ENCODE peak calls at places on chromosomes 11 and 22, in eight cellular contexts. One of them, this sample, is unnamed.

GRCh38 chr11:70578371-70578770 is 180.0 kb downstream of the CTTN start:
- DNase-seq in HFFc6: no peak
- DNase-seq in globus pallidus: no peak
- DNase-seq in HEK293T: no peak
- DNase-seq in cardiac fibroblast: no peak
- DNase-seq in fibroblast of the aortic adventitia: no peak
- DNase-seq in IMR-90: no peak
- DNase-seq in esophagus squamous epithelium: no peak
- DNase-seq in this sample: no peak

GRCh38 chr22:36562261-36562835 is 33.4 kb upstream of the EIF3D start:
- DNase-seq in globus pallidus: no peak
- DNase-seq in fibroblast of the aortic adventitia: peak; percentile 47
- DNase-seq in IMR-90: peak; percentile 43
- DNase-seq in esophagus squamous epithelium: no peak
- DNase-seq in HFFc6: peak; percentile 37
- DNase-seq in cardiac fibroblast: peak; percentile 75
- DNase-seq in HEK293T: no peak
- DNase-seq in this sample: no peak

GRCh38 chr11:69286358-69287327 is 7.3 kb upstream of the MYEOV start:
- DNase-seq in HFFc6: no peak
- DNase-seq in globus pallidus: no peak
- DNase-seq in IMR-90: no peak
- DNase-seq in HEK293T: no peak
- DNase-seq in esophagus squamous epithelium: no peak
- DNase-seq in cardiac fibroblast: no peak
- DNase-seq in fibroblast of the aortic adventitia: no peak
- DNase-seq in this sample: no peak

GRCh38 chr22:34113381-34113780 is 193.1 kb upstream of the LARGE1 start:
- DNase-seq in HEK293T: no peak
- DNase-seq in fibroblast of the aortic adventitia: no peak
- DNase-seq in globus pallidus: no peak
- DNase-seq in cardiac fibroblast: no peak
- DNase-seq in HFFc6: no peak
- DNase-seq in esophagus squamous epithelium: no peak
- DNase-seq in IMR-90: no peak
- DNase-seq in this sample: no peak

GRCh38 chr22:45445031-45445710 is 31.7 kb downstream of the RIBC2 start:
- DNase-seq in IMR-90: no peak
- DNase-seq in HEK293T: no peak
- DNase-seq in cardiac fibroblast: no peak
- DNase-seq in fibroblast of the aortic adventitia: no peak
- DNase-seq in HFFc6: no peak
- DNase-seq in globus pallidus: no peak
- DNase-seq in esophagus squamous epithelium: no peak
- DNase-seq in this sample: no peak

GRCh38 chr22:39229688-39230260 is 15.0 kb downstream of the PDGFB start:
- DNase-seq in IMR-90: no peak
- DNase-seq in HFFc6: no peak
- DNase-seq in esophagus squamous epithelium: no peak
- DNase-seq in fibroblast of the aortic adventitia: no peak
- DNase-seq in HEK293T: no peak
- DNase-seq in cardiac fibroblast: no peak
- DNase-seq in globus pallidus: no peak
- DNase-seq in this sample: no peak

GRCh38 chr11:123409456-123409801 is 20.6 kb upstream of the GRAMD1B start:
- DNase-seq in globus pallidus: no peak
- DNase-seq in esophagus squamous epithelium: no peak
- DNase-seq in IMR-90: no peak
- DNase-seq in HEK293T: no peak
- DNase-seq in cardiac fibroblast: no peak
- DNase-seq in HFFc6: no peak
- DNase-seq in fibroblast of the aortic adventitia: no peak
- DNase-seq in this sample: no peak

GRCh38 chr11:69100454-69101099 is 51.8 kb downstream of the TPCN2 start:
- DNase-seq in cardiac fibroblast: no peak
- DNase-seq in IMR-90: no peak
- DNase-seq in globus pallidus: no peak
- DNase-seq in esophagus squamous epithelium: no peak
- DNase-seq in HFFc6: no peak
- DNase-seq in HEK293T: no peak
- DNase-seq in fibroblast of the aortic adventitia: no peak
- DNase-seq in this sample: no peak

GRCh38 chr11:68994161-68994890 is 13.5 kb upstream of the MRGPRD start:
- DNase-seq in HFFc6: no peak
- DNase-seq in cardiac fibroblast: no peak
- DNase-seq in esophagus squamous epithelium: no peak
- DNase-seq in globus pallidus: no peak
- DNase-seq in fibroblast of the aortic adventitia: no peak
- DNase-seq in IMR-90: no peak
- DNase-seq in HEK293T: no peak
- DNase-seq in this sample: no peak

GRCh38 chr11:16265022-16265421 is 91.3 kb downstream of the SOX6 start:
- DNase-seq in globus pallidus: no peak
- DNase-seq in fibroblast of the aortic adventitia: no peak
- DNase-seq in IMR-90: no peak
- DNase-seq in HEK293T: no peak
- DNase-seq in cardiac fibroblast: no peak
- DNase-seq in HFFc6: no peak
- DNase-seq in esophagus squamous epithelium: no peak
- DNase-seq in this sample: no peak

This sample was measured in T47D.